ENCODE peak calls at places on chromosome 17, in six cellular contexts. Q, C, M, X, K and V are unnamed samples.
A peak's percentile ranks its signal among the peaks of the same experiment; 100 is the strongest.

GRCh38 chr17:55326030-55326429 is 61.3 kb downstream of the HLF start:
- DNase-seq in X (no peak), C (no peak), M (no peak), K (no peak), Q (no peak), V (no peak)

GRCh38 chr17:2955931-2956582 is 107.3 kb downstream of the OR1D5 start:
- DNase-seq in X (no peak), K (no peak), M (no peak), Q (no peak), C (no peak), V (no peak)

GRCh38 chr17:226773-227580 is 45.5 kb upstream of the DOC2B start:
- DNase-seq in C (no peak), X (no peak), K (no peak), M (no peak), Q (no peak), V (no peak)

GRCh38 chr17:48071654-48072053 is 23.5 kb downstream of the NFE2L1 start:
- DNase-seq in Q (no peak), K (peak; percentile 48), M (no peak), X (no peak), C (no peak), V (no peak)

GRCh38 chr17:59807892-59808509 is 84.7 kb downstream of the TUBD1 start:
- DNase-seq in K (peak; percentile 45), Q (no peak), M (no peak), C (no peak), X (no peak), V (no peak)

GRCh38 chr17:34852141-34852540 is 109.1 kb downstream of the CCT6B start:
- DNase-seq in M (no peak), Q (no peak), K (no peak), C (no peak), X (no peak), V (no peak)

GRCh38 chr17:40879026-40879425 is 6.0 kb downstream of the KRT20 start:
- DNase-seq in Q (no peak), C (no peak), M (no peak), X (no peak), K (no peak), V (no peak)

GRCh38 chr17:4764612-4765011 is 7.1 kb upstream of the TM4SF5 start:
- DNase-seq in X (no peak), M (no peak), Q (no peak), C (no peak), K (no peak), V (no peak)

GRCh38 chr17:7311110-7311698 is 3.8 kb downstream of the EIF5A start:
- DNase-seq in C (no peak), K (no peak), X (no peak), M (no peak), Q (no peak), V (no peak)

GRCh38 chr17:29077320-29077719 is 34.4 kb downstream of the PIPOX start:
- DNase-seq in M (no peak), C (no peak), K (no peak), X (no peak), Q (no peak), V (no peak)

GRCh38 chr17:65918921-65919546 is 272.9 kb downstream of the CEP112 start:
- DNase-seq in X (no peak), K (peak; percentile 25), Q (no peak), C (no peak), M (no peak), V (no peak)

GRCh38 chr17:15999974-16000827 is 577 bp downstream of the TTC19 start:
- DNase-seq in M (no peak), K (peak; percentile 51), C (peak; percentile 48), X (no peak), Q (peak; percentile 17), V (no peak)

GRCh38 chr17:72024457-72024856 is 96.4 kb upstream of the SOX9 start:
- DNase-seq in K (no peak), Q (no peak), X (no peak), C (no peak), M (no peak), V (no peak)

GRCh38 chr17:74780443-74781238 is 4.5 kb upstream of the NAT9 start:
- DNase-seq in C (peak; percentile 76), Q (no peak), K (peak; percentile 42), M (peak; percentile 21), X (no peak), V (no peak)

GRCh38 chr17:8120520-8121443 is 2.5 kb upstream of the ALOXE3 start:
- DNase-seq in Q (peak; percentile 43), K (peak; percentile 85), C (peak; percentile 93), X (no peak), M (peak; percentile 62), V (peak; percentile 50)

GRCh38 chr17:8152112-8152775 is at the start of gene PER1:
- DNase-seq in M (peak; percentile 88), C (peak; percentile 96), X (peak; percentile 80), Q (peak; percentile 95), K (peak; percentile 99), V (peak; percentile 77)

GRCh38 chr17:36485805-36486203 is 677 bp upstream of the ZNHIT3 start:
- DNase-seq in Q (no peak), X (no peak), M (no peak), K (no peak), C (no peak), V (no peak)

GRCh38 chr17:12231027-12231682 is 210.5 kb downstream of the MAP2K4 start:
- DNase-seq in K (peak; percentile 21), C (peak; percentile 70), Q (no peak), X (peak; percentile 9), M (no peak), V (no peak)

DNA sequence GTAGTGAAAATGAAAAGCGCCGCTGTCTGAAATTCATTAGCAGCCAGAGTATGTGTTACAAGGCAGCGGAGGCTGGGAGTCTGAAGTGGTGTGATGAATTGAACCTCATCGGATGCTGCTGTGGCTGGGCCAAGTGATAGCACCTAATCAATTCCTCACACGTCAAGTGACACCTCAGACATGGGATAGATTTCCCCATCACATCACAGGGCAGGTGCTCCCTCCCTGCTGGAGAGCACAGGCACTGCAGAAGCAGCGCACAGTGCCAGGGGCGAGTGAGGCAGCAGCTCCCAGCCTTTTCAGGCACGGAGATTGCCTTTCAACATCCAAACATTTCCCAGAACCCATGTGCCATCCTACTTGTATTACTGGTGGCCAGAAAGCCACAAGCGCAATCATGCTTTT is 32.2 kb downstream of the DRC3 start:
- DNase-seq in C (no peak), X (no peak), M (no peak), K (no peak), Q (no peak), V (no peak)
- TF ChIP-seq CTCF in C (no peak), X (peak; percentile 35), M (no peak), K (peak; percentile 12), Q (no peak), V (peak; percentile 51)

GRCh38 chr17:38606646-38607611 is 1.2 kb upstream of the SRCIN1 start:
- DNase-seq in C (no peak), Q (peak; percentile 11), M (no peak), K (no peak), X (no peak), V (no peak)
- TF ChIP-seq CTCF in C (peak; percentile 29), Q (no peak), M (no peak), K (no peak), X (no peak), V (no peak)

DNA sequence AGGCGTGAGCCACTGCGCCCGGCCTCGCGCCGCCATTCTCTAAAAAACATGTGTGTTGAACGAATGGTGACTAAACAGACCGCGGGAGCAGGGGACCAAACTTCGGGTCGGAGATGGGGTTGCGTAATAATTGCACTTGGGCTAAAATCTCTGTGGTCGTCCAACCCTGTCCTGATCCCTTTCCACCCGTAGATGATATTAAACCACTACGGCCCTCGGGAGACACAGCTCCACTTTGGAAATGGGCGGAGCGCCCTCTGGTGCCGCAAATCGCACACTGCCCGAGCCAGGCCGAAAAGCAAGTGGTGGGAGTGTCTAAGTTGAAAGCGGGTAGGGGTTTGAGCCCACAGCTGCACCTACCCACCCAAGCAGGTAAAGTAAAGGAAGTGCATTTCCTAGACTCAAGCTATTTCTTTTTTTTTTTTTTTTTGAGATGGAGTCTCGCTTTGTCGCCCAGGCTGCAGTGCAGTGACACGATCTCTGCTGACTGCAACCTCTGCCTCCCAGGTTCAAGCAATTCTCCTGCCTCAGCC is 17.0 kb downstream of the CAVIN1 start:
- DNase-seq in K (peak; percentile 83), Q (peak; percentile 74), M (peak; percentile 82), X (no peak), C (peak; percentile 82), V (peak; percentile 74)
- TF ChIP-seq CTCF in K (peak; percentile 73), Q (peak; percentile 75), M (peak; percentile 76), X (peak; percentile 72), C (peak; percentile 97), V (peak; percentile 81)

GRCh38 chr17:44842748-44843147 is 4.9 kb upstream of the HIGD1B start:
- DNase-seq in Q (no peak), X (no peak), C (no peak), M (no peak), K (peak; percentile 44), V (no peak)

GRCh38 chr17:44840936-44841335 is 6.7 kb upstream of the HIGD1B start:
- DNase-seq in X (no peak), Q (no peak), M (no peak), C (no peak), K (no peak), V (no peak)

GRCh38 chr17:44846206-44846605 is 1.5 kb upstream of the HIGD1B start:
- DNase-seq in C (no peak), Q (no peak), M (no peak), K (no peak), X (no peak), V (no peak)

GRCh38 chr17:44847581-44847980 is at the start of gene HIGD1B:
- DNase-seq in M (no peak), X (no peak), C (no peak), Q (no peak), K (no peak), V (no peak)

DNA sequence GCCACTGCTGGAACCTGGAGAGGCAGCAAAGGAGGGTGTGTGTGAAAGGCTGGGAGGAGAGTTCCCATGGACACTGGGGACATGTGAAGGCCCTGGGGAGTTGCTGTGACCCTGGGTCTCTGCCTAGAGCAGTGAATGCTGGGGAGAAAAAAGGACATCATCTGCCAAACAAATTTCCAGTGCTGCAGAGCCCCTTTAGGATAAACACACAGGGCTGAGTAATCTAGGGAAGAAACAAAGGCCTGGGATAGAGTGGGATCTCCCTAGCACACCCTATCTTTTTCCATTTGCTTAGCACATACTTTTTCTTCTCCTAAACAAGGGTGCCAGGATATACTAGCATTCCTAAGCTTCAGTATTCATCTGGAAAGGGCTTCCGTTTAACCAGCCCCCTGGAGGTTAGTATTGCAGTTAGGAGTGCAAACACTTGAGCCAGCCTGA is 3.3 kb upstream of the HIGD1B start:
- DNase-seq in C (no peak), M (no peak), Q (no peak), K (peak; percentile 22), X (no peak), V (no peak)
- TF ChIP-seq CTCF in C (no peak), M (no peak), Q (no peak), K (peak; percentile 6), X (peak; percentile 9), V (no peak)